ENCODE peak calls at places on chromosomes 2 and 18, in eight cellular contexts. W is G401; E is NCI-H748 treated with DMSO at 0.1 percent for 48 hours; V is CD8-positive, alpha-beta memory T cell; C is RPMI7951; L is NCI-H1105; D is fibroblast of gingiva; Q is HFF-Myc. Z is an unnamed sample.

GRCh38 chr18:71327443-71328120 is 1038.7 kb downstream of the SOCS6 start:
- DNase-seq in L (peak; percentile 44), W (no peak), Q (no peak), E (no peak), V (no peak), C (no peak), D (no peak), Z (no peak)

GRCh38 chr2:149561309-149561926 is 26.2 kb downstream of the MMADHC start:
- DNase-seq in D (no peak), W (peak; percentile 48), C (peak; percentile 28), L (peak; percentile 37), E (peak; percentile 57), Q (no peak), V (no peak), Z (no peak)

GRCh38 chr18:41720226-41720625 is 234.8 kb upstream of the PIK3C3 start:
- DNase-seq in E (no peak), C (no peak), L (no peak), W (no peak), D (no peak), V (no peak), Q (no peak), Z (no peak)

GRCh38 chr2:182962641-182963040 is 75.6 kb downstream of the NCKAP1 start:
- DNase-seq in Q (no peak), W (no peak), E (no peak), D (no peak), V (no peak), L (no peak), C (no peak), Z (no peak)

GRCh38 chr2:105519516-105519915 is 120.7 kb upstream of the FHL2 start:
- DNase-seq in D (no peak), V (no peak), E (no peak), Q (no peak), L (no peak), W (no peak), C (no peak), Z (no peak)

GRCh38 chr2:135607561-135607960 is 76.3 kb downstream of the R3HDM1 start:
- DNase-seq in D (peak; percentile 11), L (no peak), C (no peak), E (no peak), W (no peak), V (no peak), Q (no peak), Z (no peak)

GRCh38 chr2:216548901-216549321 is 50.3 kb downstream of the RPL37A start:
- DNase-seq in C (no peak), E (no peak), W (no peak), D (peak; percentile 92), V (no peak), L (no peak), Q (no peak), Z (no peak)

GRCh38 chr2:9143264-9143815 is 63.3 kb upstream of the ASAP2 start:
- DNase-seq in W (no peak), D (no peak), V (no peak), L (no peak), E (no peak), C (no peak), Q (no peak), Z (no peak)

GRCh38 chr2:174051741-174052638 is 86.8 kb upstream of the SP3 start:
- DNase-seq in W (no peak), E (no peak), D (peak; percentile 44), Q (peak; percentile 41), C (peak; percentile 24), L (no peak), V (no peak), Z (peak; percentile 70)

GRCh38 chr2:39620067-39620466 is 45.6 kb upstream of the TMEM178A start:
- DNase-seq in C (peak; percentile 93), E (no peak), L (no peak), W (no peak), V (no peak), D (peak; percentile 65), Q (peak; percentile 54), Z (peak; percentile 86)

GRCh38 chr18:3577456-3577855 is 127.5 kb downstream of the TGIF1 start:
- DNase-seq in E (no peak), C (no peak), Q (no peak), D (no peak), L (no peak), W (no peak), V (no peak), Z (no peak)

GRCh38 chr2:23606196-23606595 is 221.2 kb downstream of the KLHL29 start:
- DNase-seq in E (no peak), D (no peak), W (no peak), L (no peak), C (no peak), Q (no peak), V (no peak), Z (no peak)

GRCh38 chr2:239305222-239305575 is 95.6 kb downstream of the HDAC4 start:
- DNase-seq in D (no peak), Q (no peak), E (no peak), W (no peak), V (no peak), L (no peak), C (no peak), Z (no peak)

GRCh38 chr2:75428627-75429026 is 132.1 kb downstream of the EVA1A start:
- DNase-seq in V (no peak), E (no peak), Q (no peak), L (no peak), W (no peak), D (no peak), C (no peak), Z (no peak)

GRCh38 chr18:3717626-3718025 is 267.7 kb downstream of the TGIF1 start:
- DNase-seq in C (no peak), V (no peak), E (no peak), D (no peak), W (peak; percentile 60), L (no peak), Q (no peak), Z (no peak)

GRCh38 chr18:62773691-62774090 is 58.4 kb downstream of the PHLPP1 start:
- DNase-seq in C (no peak), L (no peak), W (no peak), D (no peak), V (no peak), E (no peak), Q (no peak), Z (no peak)

GRCh38 chr2:85578243-85579180 is 1.1 kb downstream of the VAMP8 start:
- DNase-seq in V (no peak), D (no peak), Q (no peak), W (no peak), C (peak; percentile 29), E (no peak), L (no peak), Z (no peak)

GRCh38 chr2:72793798-72794447 is 31.9 kb downstream of the EXOC6B start:
- DNase-seq in W (no peak), E (no peak), L (no peak), C (peak; percentile 44), D (peak; percentile 87), Q (peak; percentile 24), V (no peak), Z (no peak)

GRCh38 chr18:51128533-51128932 is 68.9 kb downstream of the MEX3C start:
- DNase-seq in L (no peak), Q (no peak), E (no peak), V (no peak), C (peak; percentile 16), W (no peak), D (no peak), Z (no peak)

GRCh38 chr2:142872900-142873724 is 4.4 kb upstream of the KYNU start:
- DNase-seq in Q (peak; percentile 15), W (no peak), C (peak; percentile 85), L (no peak), V (no peak), E (no peak), D (peak; percentile 96), Z (peak; percentile 49)

GRCh38 chr2:159904127-159904564 is 106.1 kb upstream of the CD302 start:
- DNase-seq in Q (no peak), V (peak; percentile 53), E (no peak), L (no peak), W (no peak), D (no peak), C (no peak), Z (peak; percentile 54)

GRCh38 chr18:55079481-55080350 is 120.5 kb upstream of the CCDC68 start:
- DNase-seq in E (no peak), L (no peak), D (no peak), W (peak; percentile 26), C (no peak), V (no peak), Q (no peak), Z (no peak)

GRCh38 chr2:202186641-202187202 is 51.7 kb downstream of the SUMO1 start:
- DNase-seq in W (no peak), C (no peak), L (no peak), D (no peak), E (no peak), Q (no peak), V (no peak), Z (no peak)

GRCh38 chr18:50649821-50650220 is 89.9 kb downstream of the MAPK4 start:
- DNase-seq in V (no peak), W (peak; percentile 86), L (no peak), Q (no peak), E (no peak), D (no peak), C (no peak), Z (peak; percentile 50)

GRCh38 chr2:237563816-237564215 is 2.6 kb upstream of the PRLH start:
- DNase-seq in C (peak; percentile 59), Q (no peak), W (no peak), L (no peak), V (no peak), D (no peak), E (no peak), Z (no peak)

GRCh38 chr2:30666307-30666874 is 140.9 kb downstream of the CAPN13 start:
- DNase-seq in E (no peak), V (no peak), W (no peak), L (no peak), Q (peak; percentile 95), C (peak; percentile 97), D (peak; percentile 91), Z (peak; percentile 73)

GRCh38 chr2:45394216-45394615 is 216.9 kb downstream of the SRBD1 start:
- DNase-seq in E (no peak), V (no peak), Q (no peak), L (no peak), W (no peak), C (no peak), D (no peak), Z (no peak)

GRCh38 chr2:43343573-43344304 is 117.3 kb upstream of the ZFP36L2 start:
- DNase-seq in D (peak; percentile 74), L (no peak), Q (no peak), C (peak; percentile 79), W (peak; percentile 53), V (no peak), E (no peak), Z (peak; percentile 86)

GRCh38 chr2:31286961-31287550 is 53.1 kb downstream of the EHD3 start:
- DNase-seq in D (no peak), C (peak; percentile 84), E (no peak), L (no peak), V (no peak), W (no peak), Q (no peak), Z (peak; percentile 83)